ENCODE peak calls at places on chromosomes 4 and X, in six cellular contexts. I, W, Q, V, Z and A are unnamed samples. For H3K27me3, the result is how much of the 10 kb centered on the place peaks cover.

GRCh38 chr4:61938250-61938846 is 738.2 kb downstream of the ADGRL3 start:
- DNase-seq in I (no peak), W (no peak), Q (no peak), V (no peak), Z (no peak), A (no peak)

GRCh38 chr4:99651370-99651769 is 6.3 kb downstream of the C4orf54 start:
- DNase-seq in I (no peak), W (no peak), Q (no peak), V (no peak), Z (no peak), A (no peak)

GRCh38 chr4:69360271-69360670 is 80.0 kb downstream of the UGT2B28 start:
- DNase-seq in I (no peak), W (no peak), Q (no peak), V (no peak), Z (no peak), A (no peak)

GRCh38 chr4:64125354-64125753 is 283.9 kb downstream of the TECRL start:
- DNase-seq in I (no peak), W (no peak), Q (no peak), V (no peak), Z (no peak), A (no peak)

GRCh38 chr4:72283357-72283756 is 251.6 kb downstream of the NPFFR2 start:
- DNase-seq in I (no peak), W (no peak), Q (no peak), V (no peak), Z (no peak), A (no peak)

GRCh38 chrX:154748712-154749339 is 2.1 kb downstream of the GAB3 start:
- DNase-seq in I (no peak), W (no peak), Q (no peak), V (no peak), Z (no peak), A (peak)

GRCh38 chr4:110781944-110782343 is 159.1 kb upstream of the PITX2 start:
- DNase-seq in I (no peak), W (no peak), Q (no peak), V (no peak), Z (no peak), A (no peak)

GRCh38 chrX:55524487-55524886 is 34.8 kb upstream of the USP51 start:
- DNase-seq in I (no peak), W (no peak), Q (no peak), V (no peak), Z (no peak), A (no peak)

GRCh38 chr4:149409186-149410056 is 406.2 kb downstream of the IQCM start:
- DNase-seq in I (peak), W (no peak), Q (peak), V (peak), Z (peak), A (no peak)

GRCh38 chrX:16869393-16870094 is 618 bp downstream of the RBBP7 start:
- DNase-seq in I (peak), W (no peak), Q (no peak), V (no peak), Z (no peak), A (peak)

GRCh38 chr4:100093091-100093866 is 97.0 kb downstream of the DDIT4L start:
- DNase-seq in I (peak), W (peak), Q (peak), V (peak), Z (peak), A (peak)

GRCh38 chrX:134990475-134991473 is at the start of gene SMIM10:
- DNase-seq in I (peak), W (peak), Q (peak), V (peak), Z (no peak), A (no peak)

GRCh38 chr4:144647095-144647959 is 1.4 kb downstream of the HHIP start:
- DNase-seq in I (no peak), W (no peak), Q (no peak), V (peak), Z (no peak), A (no peak)

GRCh38 chr4:101954975-101955678 is 164.6 kb downstream of the BANK1 start:
- DNase-seq in I (no peak), W (no peak), Q (no peak), V (peak), Z (no peak), A (no peak)

GRCh38 chr4:4502694-4503311 is 39.0 kb downstream of the STX18 start:
- DNase-seq in I (no peak), W (no peak), Q (no peak), V (peak), Z (no peak), A (no peak)

GRCh38 chr4:99323761-99324160 is 2.6 kb upstream of the ADH1B start:
- DNase-seq in I (peak), W (no peak), Q (no peak), V (no peak), Z (peak), A (no peak)

GRCh38 chr4:145731026-145731425 is 51.1 kb downstream of the C4orf51 start:
- DNase-seq in I (no peak), W (no peak), Q (no peak), V (peak), Z (peak), A (no peak)

GRCh38 chr4:142845293-142846070 is 619 bp downstream of the INPP4B start:
- DNase-seq in I (no peak), W (no peak), Q (no peak), V (no peak), Z (no peak), A (no peak)

GRCh38 chrX:151745651-151746050 is 11.1 kb downstream of the CNGA2 start:
- DNase-seq in I (no peak), W (no peak), Q (no peak), V (no peak), Z (no peak), A (no peak)

GRCh38 chr4:38162240-38162784 is 202.1 kb downstream of the PTTG2 start:
- DNase-seq in I (no peak), W (peak), Q (no peak), V (peak), Z (peak), A (no peak)

GRCh38 chr4:25532579-25532978 is 123.1 kb upstream of the SLC34A2 start:
- DNase-seq in I (no peak), W (no peak), Q (no peak), V (no peak), Z (no peak), A (no peak)

GRCh38 chrX:110568396-110568795 is 209.7 kb downstream of the RTL9 start:
- DNase-seq in I (no peak), W (no peak), Q (no peak), V (peak), Z (no peak), A (no peak)

GRCh38 chrX:14529288-14529989 is at the start of gene GLRA2:
- DNase-seq in I (no peak), W (no peak), Q (no peak), V (no peak), Z (no peak), A (no peak)

GRCh38 chr4:149120331-149121014 is 678.3 kb upstream of the NR3C2 start:
- DNase-seq in I (no peak), W (no peak), Q (no peak), V (peak), Z (no peak), A (no peak)

GRCh38 chr4:185256444-185256843 is 47.0 kb downstream of the SNX25 start:
- DNase-seq in I (no peak), W (no peak), Q (no peak), V (peak), Z (no peak), A (no peak)

GRCh38 chr4:153603258-153603657 is 80.8 kb upstream of the TLR2 start:
- DNase-seq in I (no peak), W (no peak), Q (no peak), V (no peak), Z (no peak), A (no peak)

GRCh38 chrX:100479329-100479728 is 69.3 kb upstream of the PCDH19 start:
- DNase-seq in I (no peak), W (no peak), Q (no peak), V (no peak), Z (no peak), A (no peak)

GRCh38 chrX:95885074-95885473 is 799.6 kb upstream of the DIAPH2 start:
- DNase-seq in I (peak), W (no peak), Q (no peak), V (peak), Z (no peak), A (no peak)

GRCh38 chrX:129665916-129666644 is 11.3 kb upstream of the APLN start:
- DNase-seq in I (peak), W (no peak), Q (no peak), V (peak), Z (peak), A (no peak)

GRCh38 chr4:87541956-87542709 is 13.0 kb upstream of the SPARCL1 start:
- DNase-seq in I (no peak), W (no peak), Q (no peak), V (no peak), Z (no peak), A (no peak)

GRCh38 chrX:26411045-26411444 is 195.1 kb downstream of the MAGEB5 start:
- DNase-seq in I (no peak), W (no peak), Q (no peak), V (no peak), Z (no peak), A (no peak)

GRCh38 chrX:131063613-131064012 is 5.5 kb downstream of the ARHGAP36 start:
- DNase-seq in I (no peak), W (no peak), Q (no peak), V (no peak), Z (no peak), A (no peak)

GRCh38 chr4:152229782-152230289 is 306.1 kb downstream of the FBXW7 start:
- DNase-seq in I (no peak), W (no peak), Q (no peak), V (no peak), Z (no peak), A (no peak)

GRCh38 chr4:185318679-185319078 is 77.0 kb downstream of the LRP2BP start:
- DNase-seq in I (no peak), W (no peak), Q (no peak), V (peak), Z (no peak), A (no peak)

GRCh38 chr4:83356899-83357661 is 22.4 kb upstream of the HPSE start:
- DNase-seq in I (no peak), W (no peak), Q (no peak), V (peak), Z (peak), A (no peak)

GRCh38 chrX:103586314-103586646 is 965 bp downstream of the TCEAL4 start:
- DNase-seq in I (no peak), W (no peak), Q (no peak), V (no peak), Z (no peak), A (no peak)
- H3K27ac ChIP-seq in I (peak), W (peak), Q (peak), V (peak), Z (no peak), A (no peak)

GRCh38 chr4:84681488-84682274 is 98.8 kb downstream of the CDS1 start:
- DNase-seq in I (no peak), W (no peak), Q (no peak), V (peak), Z (peak), A (no peak)
- TF ChIP-seq CTCF in I (no peak), W (no peak), Q (no peak), V (peak), Z (peak), A (no peak)

DNA sequence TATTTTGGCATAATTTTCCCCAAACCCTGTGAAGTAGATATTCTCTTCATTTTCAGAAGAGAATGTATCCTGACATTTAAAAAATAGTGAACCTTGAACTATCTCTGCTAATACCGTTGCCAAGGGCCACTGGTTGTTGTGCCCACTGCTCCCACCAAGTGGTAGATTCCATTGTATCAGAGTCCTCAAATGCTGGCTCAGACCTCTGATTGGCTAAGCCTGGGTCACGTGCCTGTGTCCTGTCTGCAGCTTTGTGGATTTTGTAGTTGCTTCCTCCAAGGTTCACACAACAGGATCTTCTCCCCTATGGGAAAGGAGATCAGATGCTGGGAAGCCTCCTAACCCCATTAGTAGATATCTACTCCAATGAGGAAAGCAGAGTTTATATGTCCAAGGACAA is 104.8 kb upstream of the CASK start:
- DNase-seq in I (no peak), W (no peak), Q (no peak), V (no peak), Z (no peak), A (no peak)
- H3K27me3 ChIP-seq in I (under half), W (under half), Q (under half), V (under half), Z (under half), A (under half)

DNA sequence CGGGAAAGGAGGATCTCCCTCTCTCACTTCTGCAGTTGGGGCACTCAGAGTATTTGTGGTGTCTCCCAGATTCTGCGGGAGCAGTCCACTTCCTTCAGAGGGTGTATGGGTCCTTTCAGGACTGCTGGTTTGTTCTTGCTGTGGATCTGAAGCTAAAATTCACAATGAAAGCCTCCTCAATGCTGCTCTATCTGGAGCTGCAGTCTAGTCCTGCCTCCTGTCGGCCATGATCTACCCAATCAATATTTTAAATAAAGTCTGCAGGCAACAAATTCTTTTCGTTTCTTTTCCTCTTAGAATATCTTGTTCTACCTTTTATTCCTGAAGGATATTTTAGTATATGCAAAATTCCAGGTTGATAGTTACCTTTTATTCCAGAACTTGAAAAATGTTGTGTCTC is 226.1 kb upstream of the AR start:
- DNase-seq in I (no peak), W (no peak), Q (no peak), V (no peak), Z (no peak), A (no peak)
- H3K27ac ChIP-seq in I (no peak), W (no peak), Q (no peak), V (no peak), Z (no peak), A (no peak)

GRCh38 chr4:19309365-19309764 is 942.3 kb upstream of the SLIT2 start:
- DNase-seq in I (no peak), W (no peak), Q (no peak), V (peak), Z (peak), A (no peak)
- TF ChIP-seq CTCF in I (peak), W (no peak), Q (no peak), V (no peak), Z (peak), A (no peak)

GRCh38 chrX:10847333-10847732 is 226.9 kb upstream of the MID1 start:
- DNase-seq in I (no peak), W (no peak), Q (no peak), V (peak), Z (no peak), A (no peak)

DNA sequence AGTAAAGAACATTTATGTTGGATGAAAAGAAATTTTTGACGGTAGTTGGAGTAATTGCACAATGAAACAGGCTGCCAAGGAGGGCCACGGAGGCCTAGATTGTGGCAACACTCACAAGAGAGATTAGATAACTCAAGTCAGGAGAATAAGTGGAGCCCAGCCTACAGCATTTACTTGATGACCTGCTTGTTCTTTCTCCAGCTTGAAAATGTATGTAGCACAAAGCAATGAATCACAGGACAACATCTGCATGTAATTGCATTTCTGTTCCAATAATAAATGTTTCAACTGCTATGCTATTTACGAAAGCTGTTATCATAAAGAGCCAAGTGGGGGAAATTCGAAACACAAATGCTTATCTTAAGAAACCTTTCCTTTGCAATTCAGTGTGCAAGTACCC is 221.2 kb upstream of the MID1 start:
- DNase-seq in I (no peak), W (no peak), Q (no peak), V (no peak), Z (peak), A (no peak)
- H3K27me3 ChIP-seq in I (under half), W (under half), Q (under half), V (under half), Z (under half), A (under half)